ENCODE peak calls at places on chromosome 3, in ten cellular contexts. C is PC-3; G is Right ventricle myocardium superior; V is CD4-positive, CD25-positive, alpha-beta regulatory T cell; T is activated CD8-positive, alpha-beta T cell treated with anti-CD3 and anti-CD28 coated beads, Interleukin-2, amount 10 ng/mL, durations not matched to agents 7 days and 5 days; R is activated CD8-positive, alpha-beta memory T cell treated with anti-CD3 and anti-CD28 coated beads, Interleukin-2, amount 10 ng/mL, durations not matched to agents 7 days and 5 days; F is memory B cell; M is A549; S is SK-N-SH treated with all-trans-retinoic acid at 6 μM for 48 hours; P is stimulated activated memory B cell treated with anti-CD40 and anti-IgM and Interleukin-4, amounts not matched to agents 10 μg/mL and 1 μg/mL and 100 μg/mL, for 72 hours. U is an unnamed sample.

GRCh38 chr3:5650303-5650702 is 462.8 kb downstream of the EDEM1 start:
- ATAC-seq in C (no peak), G (no peak), V (no peak), T (no peak), R (no peak), F (no peak), M (no peak), S (no peak), P (no peak), U (no peak)

GRCh38 chr3:120496278-120496975 is 45.6 kb upstream of the FSTL1 start:
- ATAC-seq in C (peak; percentile 74), G (peak; percentile 41), V (no peak), T (no peak), R (no peak), F (no peak), M (peak; percentile 72), S (peak; percentile 42), P (no peak), U (no peak)

GRCh38 chr3:156460206-156460609 is 94.7 kb downstream of the SSR3 start:
- ATAC-seq in C (no peak), G (peak; percentile 16), V (no peak), T (no peak), R (no peak), F (peak; percentile 79), M (no peak), S (no peak), P (peak; percentile 78), U (no peak)

GRCh38 chr3:152183473-152183872 is 85.3 kb upstream of the MBNL1 start:
- ATAC-seq in C (peak; percentile 31), G (peak; percentile 83), V (peak; percentile 80), T (peak; percentile 90), R (peak; percentile 94), F (peak; percentile 85), M (peak; percentile 92), S (peak; percentile 76), P (peak; percentile 71), U (no peak)

GRCh38 chr3:152511904-152512303 is 243.2 kb downstream of the MBNL1 start:
- ATAC-seq in C (no peak), G (no peak), V (no peak), T (no peak), R (no peak), F (peak; percentile 58), M (no peak), S (peak; percentile 16), P (peak; percentile 88), U (no peak)

GRCh38 chr3:134144694-134145093 is 106.0 kb downstream of the RYK start:
- ATAC-seq in C (no peak), G (no peak), V (no peak), T (no peak), R (no peak), F (no peak), M (no peak), S (no peak), P (no peak), U (no peak)

GRCh38 chr3:53823026-53823955 is 22.9 kb downstream of the CHDH start:
- ATAC-seq in C (no peak), G (no peak), V (no peak), T (no peak), R (no peak), F (no peak), M (peak; percentile 44), S (no peak), P (peak; percentile 5), U (no peak)

GRCh38 chr3:58357402-58357801 is 24.7 kb downstream of the PXK start:
- ATAC-seq in C (no peak), G (no peak), V (no peak), T (no peak), R (no peak), F (no peak), M (no peak), S (no peak), P (no peak), U (no peak)

GRCh38 chr3:13433931-13434330 is 13.8 kb upstream of the NUP210 start:
- ATAC-seq in C (no peak), G (no peak), V (no peak), T (no peak), R (no peak), F (no peak), M (no peak), S (no peak), P (no peak), U (no peak)

GRCh38 chr3:15327941-15328340 is 4.4 kb downstream of the SH3BP5 start:
- ATAC-seq in C (peak; percentile 79), G (no peak), V (peak; percentile 25), T (no peak), R (no peak), F (peak; percentile 12), M (no peak), S (no peak), P (peak; percentile 52), U (peak; percentile 25)

GRCh38 chr3:62727576-62727975 is 147.6 kb downstream of the CADPS start:
- ATAC-seq in C (no peak), G (no peak), V (no peak), T (no peak), R (no peak), F (no peak), M (no peak), S (peak; percentile 83), P (no peak), U (no peak)

GRCh38 chr3:184740509-184741258 is 28.8 kb upstream of the MAGEF1 start:
- ATAC-seq in C (peak; percentile 68), G (no peak), V (no peak), T (no peak), R (peak; percentile 49), F (no peak), M (no peak), S (peak; percentile 57), P (no peak), U (no peak)